ENCODE peak calls at places on chromosomes 5 and 9, in five cellular contexts. J is stomach; U is stimulated activated CD4-positive, alpha-beta T cell treated with anti-CD3 and anti-CD28 coated beads, TNF-alpha, amount 100 ng/mL, for 4 hours; G is Calu3; Z is ELR. B is an unnamed sample.

GRCh38 chr9:78786794-78787193 is 489.9 kb downstream of the PSAT1 start:
- DNase-seq in J (no peak), U (no peak), G (no peak), Z (peak), B (no peak)

GRCh38 chr5:171418982-171419662 is at the start of gene FGF18:
- DNase-seq in J (peak), U (no peak), G (peak), Z (peak), B (peak)

GRCh38 chr5:68159251-68159951 is 56.2 kb upstream of the PIK3R1 start:
- DNase-seq in J (no peak), U (no peak), G (no peak), Z (no peak), B (no peak)

GRCh38 chr5:78907255-78907886 is 77.7 kb downstream of the ARSB start:
- DNase-seq in J (no peak), U (no peak), G (no peak), Z (peak), B (no peak)

GRCh38 chr9:107282268-107282667 is 811 bp upstream of the RAD23B start:
- DNase-seq in J (no peak), U (peak), G (no peak), Z (peak), B (no peak)

GRCh38 chr9:33447404-33448158 is at the start of gene AQP3:
- DNase-seq in J (peak), U (peak), G (peak), Z (peak), B (peak)

GRCh38 chr5:143472576-143472975 is 69.1 kb upstream of the NR3C1 start:
- DNase-seq in J (no peak), U (no peak), G (no peak), Z (no peak), B (no peak)

GRCh38 chr5:142690641-142691040 is 4.8 kb upstream of the FGF1 start:
- DNase-seq in J (no peak), U (no peak), G (no peak), Z (no peak), B (no peak)

GRCh38 chr5:84242286-84242685 is 142.4 kb downstream of the EDIL3 start:
- DNase-seq in J (no peak), U (no peak), G (no peak), Z (peak), B (no peak)

GRCh38 chr5:34563951-34564705 is 92.0 kb upstream of the RAI14 start:
- DNase-seq in J (peak), U (no peak), G (no peak), Z (peak), B (no peak)

GRCh38 chr5:43555895-43556606 is 826 bp downstream of the PAIP1 start:
- DNase-seq in J (peak), U (peak), G (peak), Z (peak), B (peak)

GRCh38 chr5:32390819-32391591 is 53.5 kb downstream of the ZFR start:
- DNase-seq in J (no peak), U (no peak), G (no peak), Z (peak), B (peak)

GRCh38 chr5:103774736-103775135 is 212.1 kb upstream of the NUDT12 start:
- DNase-seq in J (no peak), U (no peak), G (no peak), Z (peak), B (no peak)

GRCh38 chr9:119086590-119086989 is 282.6 kb downstream of the BRINP1 start:
- DNase-seq in J (no peak), U (no peak), G (no peak), Z (no peak), B (no peak)

GRCh38 chr5:66849803-66850202 is 253.6 kb downstream of the MAST4 start:
- DNase-seq in J (no peak), U (no peak), G (no peak), Z (peak), B (no peak)